ENCODE peak calls at places on chromosomes 6 and 20, in ten cellular contexts. One of them, this sample, is unnamed.

GRCh38 chr20:34396408-34396807 is 33.3 kb downstream of the ITCH start:
- DNase-seq in lower leg skin: no peak
- DNase-seq in anterior cingulate cortex: no peak
- DNase-seq in mucosa of gallbladder: no peak
- DNase-seq in AG10803: no peak
- DNase-seq in T-helper 1 cell: no peak
- DNase-seq in RWPE1: no peak
- DNase-seq in HT1080: no peak
- DNase-seq in stimulated activated CD8-positive, alpha-beta memory T cell treated with anti-CD3 and anti-CD28 coated beads, Interleukin-12 subunit alpha, Interleukin-12 subunit beta, amount 100 ng/mL, for 4 hours: no peak
- DNase-seq in CD8-positive, alpha-beta T cell: no peak
- DNase-seq in this sample: no peak

GRCh38 chr6:2103644-2104523 is 141.5 kb downstream of the GMDS start:
- DNase-seq in lower leg skin: no peak
- DNase-seq in anterior cingulate cortex: no peak
- DNase-seq in mucosa of gallbladder: no peak
- DNase-seq in AG10803: peak; percentile 54
- DNase-seq in T-helper 1 cell: peak; percentile 32
- DNase-seq in RWPE1: peak; percentile 45
- DNase-seq in HT1080: peak; percentile 56
- DNase-seq in stimulated activated CD8-positive, alpha-beta memory T cell treated with anti-CD3 and anti-CD28 coated beads, Interleukin-12 subunit alpha, Interleukin-12 subunit beta, amount 100 ng/mL, for 4 hours: no peak
- DNase-seq in CD8-positive, alpha-beta T cell: no peak
- DNase-seq in this sample: no peak

GRCh38 chr6:142871910-142872331 is 73.1 kb downstream of the HIVEP2 start:
- DNase-seq in lower leg skin: peak; percentile 60
- DNase-seq in anterior cingulate cortex: no peak
- DNase-seq in mucosa of gallbladder: peak; percentile 83
- DNase-seq in AG10803: peak; percentile 91
- DNase-seq in T-helper 1 cell: peak; percentile 79
- DNase-seq in RWPE1: peak; percentile 31
- DNase-seq in HT1080: peak; percentile 96
- DNase-seq in stimulated activated CD8-positive, alpha-beta memory T cell treated with anti-CD3 and anti-CD28 coated beads, Interleukin-12 subunit alpha, Interleukin-12 subunit beta, amount 100 ng/mL, for 4 hours: peak; percentile 22
- DNase-seq in CD8-positive, alpha-beta T cell: peak; percentile 49
- DNase-seq in this sample: no peak

GRCh38 chr20:50260480-50261221 is 70.0 kb downstream of the CEBPB start:
- DNase-seq in lower leg skin: no peak
- DNase-seq in anterior cingulate cortex: no peak
- DNase-seq in mucosa of gallbladder: no peak
- DNase-seq in AG10803: no peak
- DNase-seq in T-helper 1 cell: no peak
- DNase-seq in RWPE1: no peak
- DNase-seq in HT1080: no peak
- DNase-seq in stimulated activated CD8-positive, alpha-beta memory T cell treated with anti-CD3 and anti-CD28 coated beads, Interleukin-12 subunit alpha, Interleukin-12 subunit beta, amount 100 ng/mL, for 4 hours: no peak
- DNase-seq in CD8-positive, alpha-beta T cell: no peak
- DNase-seq in this sample: no peak

GRCh38 chr20:17966432-17967312 is 1.9 kb downstream of the SNX5 start:
- DNase-seq in lower leg skin: no peak
- DNase-seq in anterior cingulate cortex: no peak
- DNase-seq in mucosa of gallbladder: no peak
- DNase-seq in AG10803: peak; percentile 51
- DNase-seq in T-helper 1 cell: peak; percentile 73
- DNase-seq in RWPE1: no peak
- DNase-seq in HT1080: peak; percentile 47
- DNase-seq in stimulated activated CD8-positive, alpha-beta memory T cell treated with anti-CD3 and anti-CD28 coated beads, Interleukin-12 subunit alpha, Interleukin-12 subunit beta, amount 100 ng/mL, for 4 hours: no peak
- DNase-seq in CD8-positive, alpha-beta T cell: no peak
- DNase-seq in this sample: no peak

GRCh38 chr6:37555040-37555781 is 55.5 kb upstream of the CCDC167 start:
- DNase-seq in lower leg skin: no peak
- DNase-seq in anterior cingulate cortex: no peak
- DNase-seq in mucosa of gallbladder: no peak
- DNase-seq in AG10803: no peak
- DNase-seq in T-helper 1 cell: no peak
- DNase-seq in RWPE1: no peak
- DNase-seq in HT1080: no peak
- DNase-seq in stimulated activated CD8-positive, alpha-beta memory T cell treated with anti-CD3 and anti-CD28 coated beads, Interleukin-12 subunit alpha, Interleukin-12 subunit beta, amount 100 ng/mL, for 4 hours: no peak
- DNase-seq in CD8-positive, alpha-beta T cell: no peak
- DNase-seq in this sample: no peak

GRCh38 chr20:8647868-8648495 is 420.9 kb upstream of the PLCB4 start:
- DNase-seq in lower leg skin: peak; percentile 14
- DNase-seq in anterior cingulate cortex: no peak
- DNase-seq in mucosa of gallbladder: peak; percentile 23
- DNase-seq in AG10803: peak; percentile 53
- DNase-seq in T-helper 1 cell: no peak
- DNase-seq in RWPE1: no peak
- DNase-seq in HT1080: no peak
- DNase-seq in stimulated activated CD8-positive, alpha-beta memory T cell treated with anti-CD3 and anti-CD28 coated beads, Interleukin-12 subunit alpha, Interleukin-12 subunit beta, amount 100 ng/mL, for 4 hours: no peak
- DNase-seq in CD8-positive, alpha-beta T cell: no peak
- DNase-seq in this sample: no peak

GRCh38 chr6:164929155-164929977 is 380.0 kb downstream of the C6orf118 start:
- DNase-seq in lower leg skin: no peak
- DNase-seq in anterior cingulate cortex: no peak
- DNase-seq in mucosa of gallbladder: no peak
- DNase-seq in AG10803: no peak
- DNase-seq in T-helper 1 cell: no peak
- DNase-seq in RWPE1: no peak
- DNase-seq in HT1080: no peak
- DNase-seq in stimulated activated CD8-positive, alpha-beta memory T cell treated with anti-CD3 and anti-CD28 coated beads, Interleukin-12 subunit alpha, Interleukin-12 subunit beta, amount 100 ng/mL, for 4 hours: no peak
- DNase-seq in CD8-positive, alpha-beta T cell: no peak
- DNase-seq in this sample: no peak

GRCh38 chr20:15656124-15656523 is 917.1 kb downstream of the KIF16B start:
- DNase-seq in lower leg skin: no peak
- DNase-seq in anterior cingulate cortex: no peak
- DNase-seq in mucosa of gallbladder: no peak
- DNase-seq in AG10803: peak; percentile 26
- DNase-seq in T-helper 1 cell: no peak
- DNase-seq in RWPE1: no peak
- DNase-seq in HT1080: no peak
- DNase-seq in stimulated activated CD8-positive, alpha-beta memory T cell treated with anti-CD3 and anti-CD28 coated beads, Interleukin-12 subunit alpha, Interleukin-12 subunit beta, amount 100 ng/mL, for 4 hours: no peak
- DNase-seq in CD8-positive, alpha-beta T cell: no peak
- DNase-seq in this sample: no peak

GRCh38 chr20:40683221-40683893 is 5.7 kb downstream of the MAFB start:
- DNase-seq in lower leg skin: peak; percentile 59
- DNase-seq in anterior cingulate cortex: no peak
- DNase-seq in mucosa of gallbladder: no peak
- DNase-seq in AG10803: peak; percentile 47
- DNase-seq in T-helper 1 cell: no peak
- DNase-seq in RWPE1: no peak
- DNase-seq in HT1080: no peak
- DNase-seq in stimulated activated CD8-positive, alpha-beta memory T cell treated with anti-CD3 and anti-CD28 coated beads, Interleukin-12 subunit alpha, Interleukin-12 subunit beta, amount 100 ng/mL, for 4 hours: no peak
- DNase-seq in CD8-positive, alpha-beta T cell: no peak
- DNase-seq in this sample: no peak

GRCh38 chr6:25449774-25450173 is 170.6 kb downstream of the CARMIL1 start:
- DNase-seq in lower leg skin: no peak
- DNase-seq in anterior cingulate cortex: no peak
- DNase-seq in mucosa of gallbladder: no peak
- DNase-seq in AG10803: no peak
- DNase-seq in T-helper 1 cell: no peak
- DNase-seq in RWPE1: no peak
- DNase-seq in HT1080: no peak
- DNase-seq in stimulated activated CD8-positive, alpha-beta memory T cell treated with anti-CD3 and anti-CD28 coated beads, Interleukin-12 subunit alpha, Interleukin-12 subunit beta, amount 100 ng/mL, for 4 hours: no peak
- DNase-seq in CD8-positive, alpha-beta T cell: no peak
- DNase-seq in this sample: peak; percentile 36

GRCh38 chr20:24745206-24745605 is 203.9 kb upstream of the CST7 start:
- DNase-seq in lower leg skin: no peak
- DNase-seq in anterior cingulate cortex: no peak
- DNase-seq in mucosa of gallbladder: no peak
- DNase-seq in AG10803: no peak
- DNase-seq in T-helper 1 cell: no peak
- DNase-seq in RWPE1: no peak
- DNase-seq in HT1080: no peak
- DNase-seq in stimulated activated CD8-positive, alpha-beta memory T cell treated with anti-CD3 and anti-CD28 coated beads, Interleukin-12 subunit alpha, Interleukin-12 subunit beta, amount 100 ng/mL, for 4 hours: no peak
- DNase-seq in CD8-positive, alpha-beta T cell: no peak
- DNase-seq in this sample: no peak